ENCODE peak calls at places on chromosomes 1 and 21, in six cellular contexts. C, N, D, Q, F and H are unnamed samples.

GRCh38 chr1:243510928-243511327 is 255.1 kb downstream of the SDCCAG8 start:
- DNase-seq in F (no peak), N (no peak), Q (no peak), D (no peak), C (no peak), H (no peak)

GRCh38 chr1:32886012-32886827 is at the start of gene HPCA:
- DNase-seq in D (peak; percentile 83), N (no peak), F (peak; percentile 48), C (peak; percentile 56), Q (no peak), H (no peak)

GRCh38 chr1:200035397-200035955 is 8.0 kb downstream of the NR5A2 start:
- DNase-seq in N (no peak), F (no peak), Q (no peak), C (no peak), D (no peak), H (no peak)

GRCh38 chr1:240004086-240004749 is 87.5 kb upstream of the FMN2 start:
- DNase-seq in Q (no peak), D (no peak), C (no peak), F (peak; percentile 16), N (no peak), H (no peak)

GRCh38 chr21:26351661-26352060 is 181.1 kb upstream of the APP start:
- DNase-seq in Q (no peak), N (no peak), F (no peak), C (no peak), D (no peak), H (no peak)

GRCh38 chr1:22636369-22636768 is at the start of gene C1QA:
- DNase-seq in D (peak; percentile 86), F (no peak), N (peak; percentile 56), C (no peak), Q (peak; percentile 83), H (no peak)

GRCh38 chr1:173688300-173688699 is 18.6 kb upstream of the ANKRD45 start:
- DNase-seq in C (no peak), Q (no peak), D (no peak), F (no peak), N (no peak), H (no peak)

GRCh38 chr1:10629091-10629815 is 154.5 kb downstream of the PEX14 start:
- DNase-seq in D (peak; percentile 47), Q (peak; percentile 65), C (no peak), N (no peak), F (no peak), H (peak; percentile 19)

GRCh38 chr21:29334717-29335428 is 36.2 kb downstream of the BACH1 start:
- DNase-seq in Q (no peak), D (no peak), F (peak; percentile 78), N (no peak), C (no peak), H (no peak)

GRCh38 chr1:227939791-227940771 is 7.7 kb downstream of the WNT9A start:
- DNase-seq in Q (peak; percentile 64), D (no peak), C (no peak), F (no peak), N (peak; percentile 9), H (no peak)

GRCh38 chr1:150543500-150544143 is 5.6 kb upstream of the ADAMTSL4 start:
- DNase-seq in N (peak; percentile 68), D (no peak), Q (no peak), F (no peak), C (no peak), H (no peak)

GRCh38 chr1:172279951-172280350 is 140.5 kb upstream of the C1orf105 start:
- DNase-seq in Q (no peak), F (peak; percentile 45), D (no peak), N (no peak), C (no peak), H (no peak)

GRCh38 chr1:54312874-54313316 is 93.3 kb downstream of the SSBP3 start:
- DNase-seq in C (peak; percentile 39), D (peak; percentile 57), F (peak; percentile 77), Q (peak; percentile 91), N (peak; percentile 33), H (peak; percentile 77)

GRCh38 chr1:201383647-201384405 is 6.3 kb upstream of the TNNT2 start:
- DNase-seq in N (peak; percentile 79), F (peak; percentile 96), C (peak; percentile 22), D (no peak), Q (no peak), H (no peak)

GRCh38 chr21:14736162-14736561 is 190.0 kb upstream of the SAMSN1 start:
- DNase-seq in F (no peak), D (no peak), N (no peak), Q (no peak), C (no peak), H (no peak)

GRCh38 chr1:30106125-30106524 is 617.3 kb downstream of the MATN1 start:
- DNase-seq in C (peak; percentile 36), F (peak; percentile 18), N (no peak), D (no peak), Q (no peak), H (peak; percentile 34)

GRCh38 chr1:200732438-200732837 is 6.3 kb upstream of the CAMSAP2 start:
- DNase-seq in D (no peak), C (no peak), F (no peak), Q (no peak), N (no peak), H (no peak)

GRCh38 chr1:38275960-38276359 is 229.4 kb upstream of the POU3F1 start:
- DNase-seq in D (no peak), F (no peak), C (no peak), Q (peak; percentile 6), N (no peak), H (no peak)

GRCh38 chr21:44018813-44019567 is 6.9 kb downstream of the TRAPPC10 start:
- DNase-seq in F (no peak), N (no peak), C (no peak), Q (no peak), D (no peak), H (no peak)

GRCh38 chr1:87292684-87293493 is 35.8 kb upstream of the LMO4 start:
- DNase-seq in Q (no peak), C (peak; percentile 63), F (peak; percentile 65), D (no peak), N (peak; percentile 16), H (peak; percentile 68)

GRCh38 chr21:20040768-20041167 is 957.4 kb upstream of the NCAM2 start:
- DNase-seq in N (no peak), Q (no peak), D (no peak), F (no peak), C (no peak), H (no peak)

GRCh38 chr1:50378757-50379156 is 44.5 kb downstream of the DMRTA2 start:
- DNase-seq in D (no peak), Q (no peak), N (no peak), F (no peak), C (no peak), H (no peak)

GRCh38 chr21:32423846-32424535 is 11.5 kb downstream of the EVA1C start:
- DNase-seq in C (no peak), D (no peak), F (no peak), N (no peak), Q (no peak), H (no peak)

GRCh38 chr21:18522181-18522771 is 118.7 kb upstream of the TMPRSS15 start:
- DNase-seq in F (no peak), N (no peak), C (no peak), Q (no peak), D (no peak), H (no peak)

GRCh38 chr21:42021751-42022430 is 11.7 kb upstream of the ZBTB21 start:
- DNase-seq in N (no peak), C (no peak), D (no peak), Q (peak; percentile 44), F (no peak), H (no peak)

GRCh38 chr1:44707112-44707881 is 23.7 kb downstream of the RNU5D-1 start:
- DNase-seq in N (no peak), D (no peak), Q (no peak), F (peak; percentile 94), C (no peak), H (no peak)

GRCh38 chr1:156608036-156608674 is 6.9 kb upstream of the GPATCH4 start:
- DNase-seq in C (peak; percentile 57), F (peak; percentile 75), N (peak; percentile 59), Q (peak; percentile 80), D (no peak), H (peak; percentile 53)

DNA sequence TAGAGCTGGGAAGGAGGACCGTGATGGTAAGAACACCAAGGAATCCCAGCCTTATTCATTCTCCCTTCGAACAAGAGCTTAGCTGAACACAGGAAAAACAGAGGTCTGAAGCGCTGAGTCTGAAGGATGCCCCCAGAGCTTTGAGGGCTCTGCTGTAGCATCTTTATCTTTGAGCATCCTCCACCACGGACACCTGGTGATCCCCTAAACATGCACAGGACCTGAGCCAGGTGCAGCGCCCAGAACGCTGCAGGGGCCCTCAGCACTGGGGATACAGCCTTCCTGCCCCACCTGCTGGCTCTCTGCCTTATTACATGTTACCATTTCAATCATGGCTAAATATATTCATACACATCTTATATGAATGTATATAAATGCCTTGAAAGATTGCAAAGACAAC is 7.7 kb upstream of the GPATCH4 start:
- DNase-seq in C (no peak), N (no peak), D (no peak), Q (no peak), F (no peak), H (no peak)
- TF ChIP-seq CTCF in C (no peak), N (no peak), D (peak; percentile 26), Q (no peak), F (peak; percentile 46), H (no peak)

DNA sequence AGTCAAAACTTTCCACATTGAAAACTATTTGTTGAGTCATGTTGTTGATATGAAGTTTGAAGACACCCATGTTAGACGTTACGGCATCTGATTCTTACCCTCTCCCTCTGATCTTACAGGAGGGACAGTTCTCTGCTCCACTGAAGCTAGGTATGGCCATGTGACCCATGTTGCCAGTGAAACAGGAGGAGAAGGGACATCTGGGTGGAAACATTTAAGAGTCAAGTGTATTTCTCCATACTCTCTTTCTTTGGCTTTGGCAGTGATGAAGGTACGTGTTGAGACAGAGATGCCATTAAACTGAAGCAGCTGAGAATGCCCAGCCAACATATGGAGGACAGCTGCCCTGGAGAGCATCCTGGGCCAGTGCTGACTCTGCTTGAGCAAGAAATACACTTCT is 198.4 kb upstream of the PTGFR start:
- DNase-seq in F (peak; percentile 51), N (peak; percentile 26), D (no peak), Q (no peak), C (no peak), H (no peak)
- TF ChIP-seq POLR2A in F (no peak), N (no peak), D (no peak), Q (no peak), C (no peak), H (no peak)

GRCh38 chr1:88973520-88974137 is 18.8 kb downstream of the KYAT3 start:
- DNase-seq in D (no peak), N (no peak), F (peak; percentile 54), C (no peak), Q (no peak), H (no peak)
- TF ChIP-seq CTCF in D (peak; percentile 56), N (no peak), F (peak; percentile 61), C (peak; percentile 56), Q (peak; percentile 46), H (peak; percentile 51)

GRCh38 chr1:215878128-215878527 is 311.0 kb downstream of the KCTD3 start:
- DNase-seq in F (peak; percentile 59), Q (no peak), C (no peak), N (no peak), D (no peak), H (no peak)

GRCh38 chr1:215887618-215888017 is 320.5 kb downstream of the KCTD3 start:
- DNase-seq in D (no peak), N (no peak), C (no peak), F (peak; percentile 27), Q (no peak), H (no peak)

GRCh38 chr1:215888159-215888558 is 321.1 kb downstream of the KCTD3 start:
- DNase-seq in F (no peak), N (no peak), C (peak; percentile 27), D (no peak), Q (no peak), H (no peak)

GRCh38 chr1:215878843-215879242 is 311.7 kb downstream of the KCTD3 start:
- DNase-seq in C (no peak), D (no peak), F (no peak), Q (no peak), N (no peak), H (no peak)

GRCh38 chr1:215883004-215883403 is 315.9 kb downstream of the KCTD3 start:
- DNase-seq in C (no peak), F (no peak), D (no peak), N (no peak), Q (no peak), H (no peak)
- TF ChIP-seq POLR2A in C (no peak), F (no peak), D (no peak), N (no peak), Q (no peak), H (no peak)